ENCODE peak calls at places on chromosomes 7 and 10, in five cellular contexts. One of them, this sample, is unnamed.
A peak's percentile ranks its signal among the peaks of the same experiment; 100 is the strongest.

GRCh38 chr10:78867555-78867939 is 201.2 kb upstream of the ZMIZ1 start:
- DNase-seq in adrenal gland: no peak
- DNase-seq in psoas muscle: no peak
- DNase-seq in activated T-cell treated with anti-CD3 and anti-CD28 coated beads for 4 hours: no peak
- DNase-seq in cardiac muscle cell: no peak
- DNase-seq in this sample: no peak

GRCh38 chr7:28996836-28997235 is 38.7 kb upstream of the TRIL start:
- DNase-seq in adrenal gland: peak; percentile 23
- DNase-seq in psoas muscle: no peak
- DNase-seq in activated T-cell treated with anti-CD3 and anti-CD28 coated beads for 4 hours: no peak
- DNase-seq in cardiac muscle cell: no peak
- DNase-seq in this sample: no peak

GRCh38 chr10:122114156-122114747 is 125.3 kb downstream of the TACC2 start:
- DNase-seq in adrenal gland: peak; percentile 23
- DNase-seq in psoas muscle: no peak
- DNase-seq in activated T-cell treated with anti-CD3 and anti-CD28 coated beads for 4 hours: no peak
- DNase-seq in cardiac muscle cell: no peak
- DNase-seq in this sample: peak; percentile 35

GRCh38 chr10:47063858-47064257 is 152.6 kb downstream of the PTPN20 start:
- DNase-seq in adrenal gland: no peak
- DNase-seq in psoas muscle: no peak
- DNase-seq in activated T-cell treated with anti-CD3 and anti-CD28 coated beads for 4 hours: no peak
- DNase-seq in cardiac muscle cell: no peak
- DNase-seq in this sample: no peak

GRCh38 chr7:3154881-3155494 is 111.3 kb upstream of the CARD11 start:
- DNase-seq in adrenal gland: peak; percentile 63
- DNase-seq in psoas muscle: no peak
- DNase-seq in activated T-cell treated with anti-CD3 and anti-CD28 coated beads for 4 hours: peak; percentile 67
- DNase-seq in cardiac muscle cell: peak; percentile 54
- DNase-seq in this sample: no peak

GRCh38 chr10:122054046-122055025 is 65.4 kb downstream of the TACC2 start:
- DNase-seq in adrenal gland: peak; percentile 37
- DNase-seq in psoas muscle: peak; percentile 72
- DNase-seq in activated T-cell treated with anti-CD3 and anti-CD28 coated beads for 4 hours: no peak
- DNase-seq in cardiac muscle cell: peak; percentile 84
- DNase-seq in this sample: no peak

GRCh38 chr10:16792675-16793074 is 24.5 kb downstream of the RSU1 start:
- DNase-seq in adrenal gland: no peak
- DNase-seq in psoas muscle: peak; percentile 32
- DNase-seq in activated T-cell treated with anti-CD3 and anti-CD28 coated beads for 4 hours: no peak
- DNase-seq in cardiac muscle cell: peak; percentile 32
- DNase-seq in this sample: no peak

GRCh38 chr10:89543841-89544240 is 8.4 kb upstream of the SLC16A12 start:
- DNase-seq in adrenal gland: no peak
- DNase-seq in psoas muscle: no peak
- DNase-seq in activated T-cell treated with anti-CD3 and anti-CD28 coated beads for 4 hours: no peak
- DNase-seq in cardiac muscle cell: no peak
- DNase-seq in this sample: no peak

GRCh38 chr7:103344453-103345149 is at the start of gene DNAJC2:
- DNase-seq in adrenal gland: peak; percentile 92
- DNase-seq in psoas muscle: peak; percentile 88
- DNase-seq in activated T-cell treated with anti-CD3 and anti-CD28 coated beads for 4 hours: peak; percentile 82
- DNase-seq in cardiac muscle cell: peak; percentile 94
- DNase-seq in this sample: peak; percentile 87

GRCh38 chr10:101001225-101002035 is 1.8 kb downstream of the LZTS2 start:
- DNase-seq in adrenal gland: peak; percentile 97
- DNase-seq in psoas muscle: peak; percentile 92
- DNase-seq in activated T-cell treated with anti-CD3 and anti-CD28 coated beads for 4 hours: no peak
- DNase-seq in cardiac muscle cell: peak; percentile 21
- DNase-seq in this sample: peak; percentile 71

GRCh38 chr7:85479918-85480658 is 293.2 kb upstream of the SEMA3D start:
- DNase-seq in adrenal gland: no peak
- DNase-seq in psoas muscle: no peak
- DNase-seq in activated T-cell treated with anti-CD3 and anti-CD28 coated beads for 4 hours: no peak
- DNase-seq in cardiac muscle cell: no peak
- DNase-seq in this sample: no peak